ENCODE peak calls at places on chromosomes 3 and 15, in six cellular contexts. H, E, C, L, X and B are unnamed samples.

GRCh38 chr3:44077267-44077666 is 164.4 kb upstream of the TOPAZ1 start:
- DNase-seq in H (no peak), E (no peak), C (peak; percentile 30), L (no peak), X (no peak), B (no peak)

GRCh38 chr3:102748646-102749045 is 313.8 kb downstream of the ZPLD1 start:
- DNase-seq in H (no peak), E (no peak), C (no peak), L (no peak), X (no peak), B (no peak)

GRCh38 chr3:54967586-54968244 is 39.9 kb upstream of the LRTM1 start:
- DNase-seq in H (no peak), E (no peak), C (no peak), L (no peak), X (no peak), B (peak; percentile 92)

GRCh38 chr15:69236505-69236904 is 62.2 kb upstream of the PAQR5 start:
- DNase-seq in H (no peak), E (no peak), C (no peak), L (no peak), X (no peak), B (no peak)

GRCh38 chr15:33742807-33743206 is 225.5 kb upstream of the CHRM5 start:
- DNase-seq in H (no peak), E (no peak), C (no peak), L (no peak), X (no peak), B (no peak)

GRCh38 chr3:105837947-105838346 is 30.9 kb downstream of the CBLB start:
- DNase-seq in H (no peak), E (no peak), C (no peak), L (no peak), X (no peak), B (no peak)

GRCh38 chr3:38730281-38730680 is 80.8 kb upstream of the SCN5A start:
- DNase-seq in H (no peak), E (no peak), C (no peak), L (no peak), X (no peak), B (no peak)

GRCh38 chr3:12532182-12532581 is 13.1 kb downstream of the MKRN2OS start:
- DNase-seq in H (no peak), E (no peak), C (no peak), L (no peak), X (no peak), B (no peak)

GRCh38 chr3:32403663-32404062 is 12.0 kb downstream of the CMTM7 start:
- DNase-seq in H (no peak), E (no peak), C (no peak), L (no peak), X (no peak), B (no peak)

GRCh38 chr15:74958320-74958907 is 1.8 kb upstream of the RPP25 start:
- DNase-seq in H (no peak), E (peak; percentile 68), C (peak; percentile 62), L (no peak), X (no peak), B (no peak)

GRCh38 chr15:63502843-63503738 is 1.3 kb upstream of the USP3 start:
- DNase-seq in H (no peak), E (peak; percentile 84), C (no peak), L (peak; percentile 88), X (peak; percentile 92), B (peak; percentile 99)

GRCh38 chr15:63156708-63157065 is 590 bp downstream of the RPS27L start:
- DNase-seq in H (no peak), E (peak; percentile 25), C (peak; percentile 31), L (peak; percentile 61), X (no peak), B (no peak)

GRCh38 chr3:71585126-71585525 is 1.6 kb upstream of the FOXP1 start:
- DNase-seq in H (no peak), E (no peak), C (no peak), L (peak; percentile 49), X (no peak), B (peak; percentile 64)

GRCh38 chr3:177410734-177411133 is 213.5 kb upstream of the TBL1XR1 start:
- DNase-seq in H (no peak), E (no peak), C (peak; percentile 20), L (no peak), X (no peak), B (no peak)

GRCh38 chr3:197406266-197406665 is 107.9 kb upstream of the DLG1 start:
- DNase-seq in H (no peak), E (no peak), C (peak; percentile 36), L (no peak), X (no peak), B (no peak)

GRCh38 chr15:83305696-83306291 is 21.3 kb upstream of the BNC1 start:
- DNase-seq in H (no peak), E (peak; percentile 33), C (no peak), L (no peak), X (no peak), B (no peak)

GRCh38 chr15:60212536-60212935 is 185.2 kb downstream of the ANXA2 start:
- DNase-seq in H (peak; percentile 13), E (peak; percentile 7), C (no peak), L (peak; percentile 2), X (no peak), B (no peak)

GRCh38 chr15:101089579-101090459 is 162.0 kb downstream of the CHSY1 start:
- DNase-seq in H (no peak), E (no peak), C (no peak), L (no peak), X (no peak), B (no peak)

GRCh38 chr3:49256152-49256551 is 20.9 kb downstream of the C3orf62 start:
- DNase-seq in H (no peak), E (no peak), C (no peak), L (no peak), X (no peak), B (no peak)

GRCh38 chr3:175398676-175399075 is 539.5 kb downstream of the NAALADL2 start:
- DNase-seq in H (no peak), E (no peak), C (no peak), L (no peak), X (no peak), B (no peak)

GRCh38 chr3:134933997-134934396 is 138.9 kb downstream of the EPHB1 start:
- DNase-seq in H (no peak), E (no peak), C (no peak), L (no peak), X (no peak), B (no peak)

GRCh38 chr3:101940521-101940992 is 91.2 kb downstream of the NFKBIZ start:
- DNase-seq in H (no peak), E (no peak), C (peak; percentile 64), L (peak; percentile 65), X (no peak), B (no peak)

DNA sequence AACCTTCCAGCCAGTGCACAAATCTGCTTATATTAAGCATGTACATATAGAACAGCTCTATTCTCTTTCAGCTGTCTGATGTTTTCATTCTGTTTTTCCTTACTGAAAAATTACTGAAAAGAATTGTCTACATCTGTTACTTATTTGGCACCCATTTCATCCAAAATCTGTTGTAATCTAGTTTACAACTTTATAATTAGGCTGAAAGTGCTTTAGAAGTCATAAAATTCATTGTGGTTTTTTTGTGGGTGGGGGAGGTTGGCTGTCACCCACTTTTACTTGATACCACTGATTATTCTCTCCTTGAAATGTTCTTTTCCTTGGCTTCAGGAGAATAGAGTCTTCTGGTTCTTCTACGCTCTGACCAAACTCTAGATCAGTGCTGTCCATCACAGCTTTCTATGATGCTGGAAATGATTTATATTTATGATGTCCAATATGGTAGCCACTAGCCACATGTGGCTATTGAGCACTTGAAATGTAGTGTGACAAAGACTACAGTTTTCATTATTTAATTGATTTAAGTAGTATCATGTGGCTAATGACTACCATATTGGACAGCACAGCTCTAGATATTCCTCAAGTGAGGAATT is 2.7 kb downstream of the LNP1 start:
- DNase-seq in H (no peak), E (no peak), C (no peak), L (no peak), X (no peak), B (no peak)
- H3K4me3 ChIP-seq in H (peak overlapping the region; percentile 79), E (peak overlapping the region; percentile 99), C (peak overlapping the region; percentile 97), L (peak overlapping the region; percentile 97), X (peak overlapping the region; percentile 73), B (peak overlapping the region; percentile 91)

DNA sequence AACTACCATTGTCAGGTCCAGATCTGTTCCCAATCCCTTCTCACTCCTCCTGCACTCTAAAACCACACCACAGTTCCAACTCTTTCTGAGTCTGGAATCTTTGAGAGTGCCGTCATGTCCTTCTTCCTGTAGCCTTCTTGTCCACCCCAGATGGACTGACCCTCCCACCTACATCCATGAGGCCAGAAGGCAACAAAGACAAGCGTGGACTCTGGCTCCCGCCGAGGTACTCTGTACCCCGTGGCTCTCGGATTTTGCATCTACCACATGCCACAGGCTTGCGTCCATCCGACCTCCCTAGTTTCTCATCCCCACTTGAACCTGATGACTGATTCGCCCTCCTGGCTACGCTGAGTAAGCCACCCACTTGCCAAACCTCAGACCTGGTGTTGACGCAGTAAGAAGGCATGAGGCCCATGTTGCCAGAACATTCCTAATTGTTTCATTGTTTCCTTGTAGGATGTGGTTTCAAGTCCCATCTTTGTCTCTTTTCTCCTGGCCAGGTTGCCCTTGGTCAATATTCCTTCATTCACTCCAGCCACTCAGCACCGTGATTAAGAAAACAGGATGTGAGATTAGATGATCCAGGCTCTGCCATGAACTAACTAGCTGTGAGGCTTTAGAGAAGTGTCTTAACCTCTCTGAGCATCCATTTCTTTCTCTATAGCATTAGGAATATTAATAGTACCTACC is 1.1 kb upstream of the ZBTB38 start:
- DNase-seq in H (no peak), E (no peak), C (no peak), L (peak; percentile 37), X (no peak), B (no peak)
- TF ChIP-seq GABPA in H (no peak), E (no peak), C (no peak), L (no peak), X (no peak), B (no peak)

GRCh38 chr3:192831111-192831644 is 86.5 kb downstream of the MB21D2 start:
- DNase-seq in H (no peak), E (no peak), C (no peak), L (no peak), X (no peak), B (no peak)
- H3K4me3 ChIP-seq in H (no peak overlapping the region), E (no peak overlapping the region), C (no peak overlapping the region), L (no peak overlapping the region), X (peak overlapping the region; percentile 28), B (no peak overlapping the region)

GRCh38 chr15:93985173-93985572 is 246.2 kb upstream of the MCTP2 start:
- DNase-seq in H (no peak), E (no peak), C (no peak), L (no peak), X (no peak), B (no peak)

GRCh38 chr15:93986400-93986984 is 244.9 kb upstream of the MCTP2 start:
- DNase-seq in H (no peak), E (no peak), C (no peak), L (no peak), X (no peak), B (no peak)

GRCh38 chr15:93989611-93990010 is 241.8 kb upstream of the MCTP2 start:
- DNase-seq in H (no peak), E (no peak), C (no peak), L (no peak), X (no peak), B (no peak)

GRCh38 chr15:93985925-93986324 is 245.4 kb upstream of the MCTP2 start:
- DNase-seq in H (no peak), E (no peak), C (no peak), L (no peak), X (no peak), B (no peak)

DNA sequence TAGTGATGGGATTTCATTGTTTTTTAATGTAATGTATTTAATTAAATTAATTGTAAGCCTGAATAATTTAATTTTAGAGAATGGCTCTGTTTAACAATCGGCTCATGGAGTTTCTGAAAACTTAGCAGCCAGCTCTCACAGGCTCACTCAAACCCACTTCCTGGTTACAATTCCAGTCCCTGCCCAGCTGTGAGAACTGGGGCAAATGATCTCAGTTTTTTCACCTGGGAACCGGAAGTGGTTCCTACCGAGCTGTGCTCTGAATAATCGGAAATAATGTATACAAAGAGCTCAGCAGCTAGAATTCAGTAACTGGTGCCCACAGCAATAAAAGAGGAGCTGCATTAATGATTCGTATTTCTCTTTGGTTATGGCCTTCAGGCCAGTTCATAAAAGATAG is 244.3 kb upstream of the MCTP2 start:
- DNase-seq in H (no peak), E (no peak), C (no peak), L (no peak), X (no peak), B (no peak)
- TF ChIP-seq GABPA in H (no peak), E (no peak), C (no peak), L (no peak), X (no peak), B (no peak)